ENCODE peak calls at places on chromosomes 1 and 21, in four cellular contexts. R, T, X and W are unnamed samples.

GRCh38 chr1:246506440-246506784 is 667 bp downstream of the SMYD3 start:
- DNase-seq in R (no peak), T (no peak), X (no peak), W (no peak)

GRCh38 chr1:212609701-212610574 is 1.4 kb downstream of the ATF3 start:
- DNase-seq in R (no peak), T (no peak), X (peak; percentile 38), W (no peak)

GRCh38 chr1:180644526-180645206 is 12.8 kb downstream of the XPR1 start:
- DNase-seq in R (no peak), T (no peak), X (no peak), W (no peak)

GRCh38 chr1:28751315-28752056 is 14.7 kb downstream of the YTHDF2 start:
- DNase-seq in R (no peak), T (peak; percentile 58), X (peak; percentile 76), W (peak; percentile 29)

GRCh38 chr1:84429231-84429630 is 30.9 kb downstream of the DNASE2B start:
- DNase-seq in R (no peak), T (no peak), X (no peak), W (no peak)

GRCh38 chr21:41678016-41678935 is 88.6 kb downstream of the RIPK4 start:
- DNase-seq in R (no peak), T (no peak), X (no peak), W (no peak)

GRCh38 chr1:27469334-27469733 is 20.6 kb downstream of the WASF2 start:
- DNase-seq in R (no peak), T (no peak), X (no peak), W (no peak)

GRCh38 chr21:42258150-42258884 is 39.4 kb downstream of the ABCG1 start:
- DNase-seq in R (peak; percentile 68), T (peak; percentile 2), X (peak; percentile 50), W (no peak)

GRCh38 chr21:41477641-41478318 is 30.2 kb downstream of the TMPRSS2 start:
- DNase-seq in R (no peak), T (no peak), X (no peak), W (no peak)

GRCh38 chr21:16117331-16117730 is 387.5 kb downstream of the USP25 start:
- DNase-seq in R (no peak), T (no peak), X (peak; percentile 35), W (no peak)

GRCh38 chr1:41835488-41835887 is 83.2 kb downstream of the HIVEP3 start:
- DNase-seq in R (no peak), T (no peak), X (peak; percentile 43), W (no peak)